ENCODE peak calls at places on chromosomes 7 and 10, in four cellular contexts. Y is tibial artery, B is BE2C, K is WTC11. C is an unnamed sample.
A peak's percentile ranks its signal among the peaks of the same experiment; 100 is the strongest.

GRCh38 chr7:28104811-28105210 is 75.8 kb downstream of the JAZF1 start:
- DNase-seq in Y (no peak), B (no peak), K (no peak), C (no peak)

GRCh38 chr7:76048668-76048988 is 722 bp downstream of the MDH2 start:
- DNase-seq in Y (no peak), B (no peak), K (peak; percentile 34), C (no peak)

GRCh38 chr7:96679886-96680285 is 29.8 kb downstream of the SEM1 start:
- DNase-seq in B (no peak), K (no peak), Y (no peak), C (no peak)

GRCh38 chr7:141076377-141076776 is 2.5 kb downstream of the TMEM178B start:
- DNase-seq in Y (no peak), B (peak; percentile 73), K (peak; percentile 36), C (no peak)

GRCh38 chr10:62681211-62681940 is 123.1 kb upstream of the ADO start:
- DNase-seq in K (peak; percentile 49), B (no peak), Y (no peak), C (peak; percentile 58)

GRCh38 chr7:133857376-133858119 is 269.6 kb upstream of the LRGUK start:
- DNase-seq in K (no peak), Y (no peak), B (no peak), C (no peak)

GRCh38 chr7:134741901-134742635 is 37.4 kb upstream of the CALD1 start:
- DNase-seq in Y (no peak), K (peak; percentile 62), B (no peak), C (no peak)

GRCh38 chr7:51019891-51020855 is 237.5 kb upstream of the GRB10 start:
- DNase-seq in Y (no peak), B (no peak), K (no peak), C (no peak)

GRCh38 chr10:122331615-122332446 is 42.7 kb upstream of the PLEKHA1 start:
- DNase-seq in K (no peak), Y (no peak), B (no peak), C (no peak)

GRCh38 chr10:114697061-114697598 is 39.1 kb upstream of the ABLIM1 start:
- DNase-seq in Y (no peak), B (no peak), K (no peak), C (no peak)

GRCh38 chr10:61993676-61994401 is 92.3 kb downstream of the ARID5B start:
- DNase-seq in B (no peak), K (no peak), Y (no peak), C (no peak)

GRCh38 chr10:114103286-114103685 is 59.6 kb downstream of the ADRB1 start:
- DNase-seq in K (no peak), B (peak; percentile 15), Y (no peak), C (no peak)

GRCh38 chr7:66257481-66257880 is 52.3 kb downstream of the TPST1 start:
- DNase-seq in B (no peak), Y (no peak), K (no peak), C (no peak)

GRCh38 chr10:114925675-114926204 is 12.3 kb upstream of the TRUB1 start:
- DNase-seq in B (peak; percentile 53), K (no peak), Y (no peak), C (no peak)

GRCh38 chr10:47402681-47403301 is 18.7 kb upstream of the ZNF488 start:
- DNase-seq in K (peak; percentile 38), B (no peak), Y (peak; percentile 72), C (no peak)

GRCh38 chr10:42960491-42961155 is 116.2 kb upstream of the RET start:
- DNase-seq in K (peak; percentile 44), B (no peak), Y (peak; percentile 39), C (no peak)

GRCh38 chr7:26305048-26305868 is 13.6 kb downstream of the SNX10 start:
- DNase-seq in Y (no peak), K (no peak), B (no peak), C (no peak)

GRCh38 chr10:22648547-22648961 is 65.8 kb downstream of the PIP4K2A start:
- DNase-seq in B (no peak), Y (no peak), K (no peak), C (no peak)

GRCh38 chr10:62038609-62039190 is 137.2 kb downstream of the ARID5B start:
- DNase-seq in B (peak; percentile 66), Y (peak; percentile 87), K (peak; percentile 60), C (no peak)

GRCh38 chr7:12062062-12062461 is 149.0 kb upstream of the TMEM106B start:
- DNase-seq in Y (no peak), K (peak; percentile 9), B (no peak), C (no peak)

GRCh38 chr10:61313460-61313859 is 139.7 kb downstream of the TMEM26 start:
- DNase-seq in Y (no peak), B (no peak), K (no peak), C (no peak)

GRCh38 chr7:121940907-121941306 is 67.9 kb downstream of the PTPRZ1 start:
- DNase-seq in K (no peak), B (no peak), Y (no peak), C (no peak)

GRCh38 chr7:150716368-150716767 is at the start of gene GIMAP1:
- DNase-seq in K (no peak), Y (no peak), B (no peak), C (no peak)

GRCh38 chr10:131452926-131453771 is 141.6 kb upstream of the TCERG1L start:
- DNase-seq in B (peak; percentile 37), Y (peak; percentile 17), K (peak; percentile 25), C (no peak)

GRCh38 chr10:17120711-17121110 is 8.9 kb downstream of the CUBN start:
- DNase-seq in B (no peak), Y (no peak), K (no peak), C (no peak)

GRCh38 chr7:103947026-103947655 is 42.3 kb downstream of the RELN start:
- DNase-seq in Y (no peak), K (no peak), B (no peak), C (no peak)

GRCh38 chr7:113109718-113110117 is 8.6 kb downstream of the SMIM30 start:
- DNase-seq in B (no peak), K (no peak), Y (no peak), C (no peak)

GRCh38 chr7:113119429-113119828 is 1.1 kb upstream of the SMIM30 start:
- DNase-seq in B (no peak), K (no peak), Y (no peak), C (no peak)

GRCh38 chr7:113118074-113118959 is at the start of gene SMIM30:
- DNase-seq in Y (peak; percentile 95), K (peak; percentile 85), B (peak; percentile 91), C (peak; percentile 77)

GRCh38 chr7:113113912-113114311 is 4.4 kb downstream of the SMIM30 start:
- DNase-seq in K (peak; percentile 12), B (peak; percentile 22), Y (no peak), C (no peak)
- TF ChIP-seq CTCF in K (no peak), B (peak; percentile 42), Y (no peak), C (no peak)

DNA sequence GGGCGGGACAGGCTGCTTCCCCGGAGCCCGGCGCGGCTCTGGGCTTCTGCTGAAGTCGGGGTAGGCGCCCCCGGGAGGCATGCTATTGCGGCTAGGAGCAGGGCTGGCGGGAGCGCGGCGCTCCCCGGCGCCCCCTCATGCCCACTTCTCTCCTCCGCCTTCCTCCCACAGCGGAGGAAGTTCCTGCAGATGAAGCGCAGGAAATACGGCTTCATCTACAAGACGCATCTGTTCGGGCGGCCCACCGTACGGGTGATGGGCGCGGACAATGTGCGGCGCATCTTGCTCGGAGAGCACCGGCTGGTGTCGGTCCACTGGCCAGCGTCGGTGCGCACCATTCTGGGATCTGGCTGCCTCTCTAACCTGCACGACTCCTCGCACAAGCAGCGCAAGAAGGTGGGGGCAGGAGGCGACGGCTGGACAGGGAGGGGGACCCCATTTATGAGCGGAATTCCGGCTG is 474 bp downstream of the CYP26A1 start:
- DNase-seq in B (no peak), Y (no peak), K (peak; percentile 65), C (no peak)
- TF ChIP-seq CTCF in B (no peak), Y (no peak), K (no peak), C (no peak)

GRCh38 chr10:102710604-102711003 is 3.6 kb downstream of the ARL3 start:
- DNase-seq in Y (no peak), K (no peak), B (no peak), C (no peak)
- TF ChIP-seq CTCF in Y (no peak), K (no peak), B (no peak), C (no peak)

GRCh38 chr7:158494162-158494586 is 93.4 kb downstream of the PTPRN2 start:
- DNase-seq in B (no peak), Y (no peak), K (peak; percentile 43), C (no peak)

GRCh38 chr7:158494643-158495042 is 93.0 kb downstream of the PTPRN2 start:
- DNase-seq in K (no peak), Y (no peak), B (no peak), C (no peak)

GRCh38 chr7:158495780-158496179 is 91.8 kb downstream of the PTPRN2 start:
- DNase-seq in B (peak; percentile 85), Y (no peak), K (peak; percentile 59), C (no peak)

GRCh38 chr7:158497627-158498026 is 90.0 kb downstream of the PTPRN2 start:
- DNase-seq in B (no peak), K (no peak), Y (no peak), C (no peak)

GRCh38 chr7:158495256-158495655 is 92.4 kb downstream of the PTPRN2 start:
- DNase-seq in B (no peak), Y (no peak), K (no peak), C (no peak)
- TF ChIP-seq CTCF in B (no peak), Y (no peak), K (no peak), C (no peak)

GRCh38 chr10:70052462-70053211 is at the start of gene MACROH2A2:
- DNase-seq in K (peak; percentile 77), B (peak; percentile 85), Y (peak; percentile 74), C (no peak)
- TF ChIP-seq CTCF in K (no peak), B (peak; percentile 51), Y (no peak), C (no peak)

GRCh38 chr10:93815304-93816091 is 57.8 kb downstream of the LGI1 start:
- DNase-seq in K (peak; percentile 14), B (peak; percentile 48), Y (no peak), C (no peak)
- TF ChIP-seq CTCF in K (no peak), B (peak; percentile 47), Y (no peak), C (no peak)

DNA sequence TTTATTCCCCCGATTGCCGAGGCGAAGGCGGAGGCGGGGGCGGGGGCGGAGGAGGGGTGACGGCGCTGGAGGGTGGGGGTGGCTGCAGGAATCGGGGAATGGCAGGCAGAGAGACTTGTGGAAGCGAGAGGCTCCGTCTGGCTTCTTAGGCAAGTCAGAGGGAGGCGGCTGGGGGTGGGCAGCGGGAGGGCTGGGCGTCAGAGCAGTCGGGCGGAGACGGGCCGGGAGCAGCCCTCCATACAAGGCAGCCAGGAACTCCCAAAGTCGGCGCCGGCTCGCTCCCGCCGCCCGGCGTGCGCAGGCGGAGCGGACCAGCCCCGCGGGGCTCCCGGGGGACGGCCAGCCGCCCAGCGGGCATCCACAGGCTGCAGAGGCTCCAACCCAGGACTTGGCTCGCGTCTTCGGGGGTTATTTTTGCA is 233 bp upstream of the CACNA2D1 start:
- DNase-seq in B (peak; percentile 96), K (peak; percentile 78), Y (peak; percentile 94), C (no peak)
- TF ChIP-seq CTCF in B (no peak), K (no peak), Y (peak; percentile 27), C (no peak)